ENCODE peak calls at places on chromosomes 13 and 19, in seven cellular contexts. R is cardiac muscle cell, Y is HCEC 1CT, H is DMS 273 treated with DMSO at 0.1 percent for 48 hours, B is left ventricle myocardium inferior, I is progenitor cell of endocrine pancreas, P is T-helper 2 cell. A is an unnamed sample.

GRCh38 chr13:42384265-42384664 is 112.3 kb downstream of the AKAP11 start:
- DNase-seq in R (no peak), Y (no peak), H (no peak), B (no peak), I (no peak), P (no peak), A (no peak)

GRCh38 chr13:34900288-34900739 is 41.8 kb upstream of the NBEA start:
- DNase-seq in R (no peak), Y (no peak), H (no peak), B (no peak), I (no peak), P (no peak), A (no peak)

GRCh38 chr13:98416408-98416807 is 160.5 kb downstream of the STK24 start:
- DNase-seq in R (no peak), Y (no peak), H (no peak), B (no peak), I (peak; percentile 44), P (no peak), A (no peak)

GRCh38 chr19:18450934-18451836 is 13.3 kb upstream of the ISYNA1 start:
- DNase-seq in R (peak; percentile 85), Y (peak; percentile 57), H (no peak), B (peak; percentile 87), I (peak; percentile 98), P (peak; percentile 81), A (peak; percentile 69)

GRCh38 chr19:30411714-30412113 is 39.5 kb downstream of the ZNF536 start:
- DNase-seq in R (no peak), Y (no peak), H (no peak), B (no peak), I (no peak), P (no peak), A (no peak)

GRCh38 chr13:38824342-38824741 is 137.5 kb downstream of the FREM2 start:
- DNase-seq in R (no peak), Y (no peak), H (no peak), B (no peak), I (no peak), P (no peak), A (no peak)

GRCh38 chr13:111288276-111288675 is 32.2 kb upstream of the TEX29 start:
- DNase-seq in R (no peak), Y (no peak), H (no peak), B (no peak), I (no peak), P (no peak), A (no peak)

GRCh38 chr13:40611635-40612422 is 54.6 kb downstream of the FOXO1 start:
- DNase-seq in R (peak; percentile 6), Y (no peak), H (no peak), B (no peak), I (no peak), P (no peak), A (no peak)

GRCh38 chr13:21625366-21625765 is 21.4 kb upstream of the MICU2 start:
- DNase-seq in R (no peak), Y (peak; percentile 55), H (no peak), B (no peak), I (no peak), P (no peak), A (peak; percentile 44)

GRCh38 chr13:48531416-48532145 is 1.3 kb downstream of the RCBTB2 start:
- DNase-seq in R (no peak), Y (no peak), H (no peak), B (no peak), I (no peak), P (no peak), A (no peak)

GRCh38 chr13:23609414-23610186 is 39.4 kb downstream of the TNFRSF19 start:
- DNase-seq in R (no peak), Y (peak; percentile 24), H (peak; percentile 55), B (no peak), I (no peak), P (no peak), A (peak; percentile 62)

GRCh38 chr13:65553328-65553727 is 1676.8 kb downstream of the PCDH9 start:
- DNase-seq in R (no peak), Y (no peak), H (no peak), B (no peak), I (no peak), P (no peak), A (no peak)

GRCh38 chr13:50082426-50083283 is 67.4 kb downstream of the KCNRG start:
- DNase-seq in R (peak; percentile 87), Y (peak; percentile 55), H (peak; percentile 72), B (peak; percentile 48), I (peak; percentile 77), P (peak; percentile 48), A (peak; percentile 64)

GRCh38 chr13:109231853-109232252 is 554.5 kb downstream of the IRS2 start:
- DNase-seq in R (no peak), Y (no peak), H (no peak), B (no peak), I (no peak), P (no peak), A (no peak)

GRCh38 chr13:31015207-31015606 is 82.8 kb downstream of the TEX26 start:
- DNase-seq in R (no peak), Y (no peak), H (no peak), B (no peak), I (no peak), P (no peak), A (no peak)

GRCh38 chr19:34260771-34261173 is 6.4 kb downstream of the GARRE1 start:
- DNase-seq in R (peak; percentile 22), Y (peak; percentile 11), H (no peak), B (no peak), I (no peak), P (no peak), A (peak; percentile 42)

GRCh38 chr13:100506154-100506553 is 82.4 kb downstream of the GGACT start:
- DNase-seq in R (no peak), Y (no peak), H (no peak), B (no peak), I (no peak), P (no peak), A (no peak)

GRCh38 chr13:49935171-49936084 is 712 bp downstream of the SPRYD7 start:
- DNase-seq in R (no peak), Y (peak; percentile 69), H (no peak), B (peak; percentile 36), I (no peak), P (peak; percentile 10), A (peak; percentile 61)

GRCh38 chr13:99659234-99659633 is 158.0 kb downstream of the TM9SF2 start:
- DNase-seq in R (peak; percentile 35), Y (no peak), H (no peak), B (no peak), I (no peak), P (no peak), A (no peak)

GRCh38 chr19:7734220-7735203 is 2.6 kb upstream of the CLEC4G start:
- DNase-seq in R (no peak), Y (no peak), H (no peak), B (no peak), I (no peak), P (no peak), A (peak; percentile 30)

GRCh38 chr19:30669329-30670010 is 297.3 kb downstream of the ZNF536 start:
- DNase-seq in R (peak; percentile 76), Y (peak; percentile 7), H (peak; percentile 10), B (peak; percentile 68), I (peak; percentile 78), P (no peak), A (peak; percentile 44)

GRCh38 chr19:30391554-30392551 is 19.7 kb downstream of the ZNF536 start:
- DNase-seq in R (no peak), Y (no peak), H (no peak), B (no peak), I (no peak), P (no peak), A (peak; percentile 95)

GRCh38 chr19:6161271-6161850 is 25.9 kb downstream of the ACSBG2 start:
- DNase-seq in R (no peak), Y (no peak), H (no peak), B (no peak), I (no peak), P (no peak), A (no peak)

GRCh38 chr13:98299243-98299953 is 122.3 kb upstream of the RNF113B start:
- DNase-seq in R (no peak), Y (no peak), H (no peak), B (no peak), I (no peak), P (no peak), A (no peak)

GRCh38 chr13:52787212-52787611 is 47.6 kb upstream of the CNMD start:
- DNase-seq in R (no peak), Y (no peak), H (no peak), B (no peak), I (no peak), P (no peak), A (no peak)

GRCh38 chr13:20492641-20493040 is 33.0 kb downstream of the CRYL1 start:
- DNase-seq in R (peak; percentile 21), Y (peak; percentile 61), H (no peak), B (no peak), I (no peak), P (no peak), A (no peak)

A was measured in AG10803.